ENCODE peak calls at places on chromosomes 12 and 14, in four cellular contexts. O, G, Q and S are unnamed samples.

GRCh38 chr12:72535591-72535990 is 263.4 kb downstream of the TRHDE start:
- DNase-seq in O (no peak), G (no peak), Q (no peak), S (no peak)

GRCh38 chr12:113005759-113006158 is 27.4 kb downstream of the OAS2 start:
- DNase-seq in O (no peak), G (peak; percentile 48), Q (no peak), S (no peak)

GRCh38 chr12:108568653-108569154 is 6.3 kb downstream of the ISCU start:
- DNase-seq in O (peak; percentile 60), G (peak; percentile 93), Q (no peak), S (no peak)

GRCh38 chr14:93527076-93527692 is 96.4 kb downstream of the UNC79 start:
- DNase-seq in O (no peak), G (no peak), Q (no peak), S (no peak)

GRCh38 chr14:81517798-81518398 is 15.8 kb downstream of the SEL1L start:
- DNase-seq in O (no peak), G (no peak), Q (no peak), S (peak; percentile 69)

GRCh38 chr12:51371295-51371953 is 19.8 kb downstream of the GALNT6 start:
- DNase-seq in O (no peak), G (no peak), Q (peak; percentile 90), S (peak; percentile 59)

GRCh38 chr14:52363001-52363704 is 49.0 kb downstream of the PTGER2 start:
- DNase-seq in O (no peak), G (no peak), Q (no peak), S (no peak)

GRCh38 chr12:125096894-125097293 is 31.7 kb downstream of the AACS start:
- DNase-seq in O (no peak), G (no peak), Q (no peak), S (no peak)

GRCh38 chr12:57672801-57673200 is 21.1 kb upstream of the OS9 start:
- DNase-seq in O (no peak), G (no peak), Q (no peak), S (no peak)

GRCh38 chr14:104262515-104263514 is 124.4 kb downstream of the KIF26A start:
- DNase-seq in O (no peak), G (no peak), Q (no peak), S (no peak)

GRCh38 chr12:131589231-131589902 is 121.5 kb upstream of the SFSWAP start:
- DNase-seq in O (no peak), G (no peak), Q (no peak), S (no peak)

GRCh38 chr12:104064842-104065441 is 611 bp downstream of the HCFC2 start:
- DNase-seq in O (no peak), G (peak; percentile 6), Q (no peak), S (peak; percentile 33)

GRCh38 chr14:51302319-51303030 is 62.4 kb downstream of the TMX1 start:
- DNase-seq in O (no peak), G (no peak), Q (no peak), S (no peak)

GRCh38 chr12:52879394-52880351 is 25.2 kb downstream of the KRT8 start:
- DNase-seq in O (peak; percentile 70), G (peak; percentile 70), Q (no peak), S (peak; percentile 88)

GRCh38 chr12:19409376-19409775 is 29.9 kb upstream of the AEBP2 start:
- DNase-seq in O (no peak), G (no peak), Q (no peak), S (no peak)

GRCh38 chr14:97185186-97185585 is 388.0 kb downstream of the VRK1 start:
- DNase-seq in O (peak; percentile 14), G (peak; percentile 2), Q (no peak), S (peak; percentile 26)

GRCh38 chr12:121578230-121579189 is 2.3 kb downstream of the KDM2B start:
- DNase-seq in O (peak; percentile 6), G (peak; percentile 24), Q (no peak), S (no peak)

DNA sequence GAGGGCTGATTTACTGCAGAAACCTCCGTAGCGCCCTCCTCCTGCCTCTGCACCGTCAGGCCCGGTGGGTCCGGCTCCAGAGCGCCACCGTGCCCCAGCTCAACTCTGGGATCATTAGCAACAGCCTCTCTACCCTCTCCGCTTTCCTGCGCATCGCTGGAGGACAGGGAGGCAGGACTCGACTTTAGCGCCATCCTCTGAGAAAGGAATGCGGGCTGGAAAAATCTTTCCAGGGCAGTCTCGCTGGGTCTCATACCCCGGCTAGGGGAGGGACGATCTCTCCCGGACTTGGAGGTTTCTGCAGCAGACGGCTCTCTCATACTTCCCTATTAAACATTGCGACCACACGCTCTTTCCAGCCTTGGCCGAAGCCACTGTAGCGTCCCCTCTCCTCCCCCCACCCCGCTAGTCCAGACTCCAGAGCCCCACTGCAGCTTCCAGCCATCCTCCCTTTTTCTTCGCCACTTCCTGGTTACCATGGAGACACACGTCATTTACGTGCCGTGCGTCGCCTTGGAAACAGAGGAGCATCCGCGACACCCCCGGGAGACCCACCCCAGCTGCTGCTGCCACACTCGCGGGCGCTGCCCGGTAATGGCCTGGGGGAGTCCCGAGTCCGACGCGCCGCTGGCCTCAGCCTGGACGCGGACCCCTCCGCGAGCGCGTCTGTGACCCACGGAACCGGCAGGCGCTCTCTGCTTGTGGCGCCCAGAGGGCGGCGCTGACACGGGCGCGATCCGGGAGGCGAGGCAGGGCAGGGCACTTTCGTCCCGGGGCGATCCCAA is at the start of gene CCDC184:
- DNase-seq in O (peak; percentile 63), G (peak; percentile 85), Q (no peak), S (peak; percentile 87)
- TF ChIP-seq CTCF in O (peak; percentile 51), G (peak; percentile 76), Q (peak; percentile 44), S (peak; percentile 29)

DNA sequence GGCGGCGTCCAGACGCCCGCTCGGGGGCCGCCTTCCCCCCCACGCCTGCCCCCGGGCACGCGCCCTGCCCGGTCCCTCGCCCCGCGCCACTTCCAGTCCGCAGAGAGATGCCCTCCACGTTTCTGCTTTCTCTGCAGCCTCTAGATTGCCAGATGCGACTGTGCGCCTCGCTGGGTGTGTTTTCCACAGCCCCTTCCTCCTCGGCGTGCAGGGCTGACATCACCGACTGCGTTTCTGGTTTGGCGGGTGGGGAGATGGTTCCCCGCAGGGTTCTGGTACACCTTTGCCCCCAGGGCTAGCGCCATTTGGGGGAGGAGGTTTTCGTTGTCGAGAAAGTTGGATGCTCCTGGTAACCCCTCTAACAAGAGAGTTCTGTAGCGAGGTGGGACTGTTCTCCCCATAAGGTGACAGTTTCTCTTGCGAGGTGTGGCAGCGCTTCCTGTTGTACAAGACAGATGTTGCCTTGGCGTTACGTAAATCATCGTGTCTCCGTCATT is 1.5 kb downstream of the CALM1 start:
- DNase-seq in O (peak; percentile 64), G (peak; percentile 76), Q (no peak), S (peak; percentile 38)
- H3K27ac ChIP-seq in O (peak overlapping the region; percentile 88), G (peak overlapping the region; percentile 79), Q (peak overlapping the region; percentile 31), S (peak overlapping the region; percentile 79)

DNA sequence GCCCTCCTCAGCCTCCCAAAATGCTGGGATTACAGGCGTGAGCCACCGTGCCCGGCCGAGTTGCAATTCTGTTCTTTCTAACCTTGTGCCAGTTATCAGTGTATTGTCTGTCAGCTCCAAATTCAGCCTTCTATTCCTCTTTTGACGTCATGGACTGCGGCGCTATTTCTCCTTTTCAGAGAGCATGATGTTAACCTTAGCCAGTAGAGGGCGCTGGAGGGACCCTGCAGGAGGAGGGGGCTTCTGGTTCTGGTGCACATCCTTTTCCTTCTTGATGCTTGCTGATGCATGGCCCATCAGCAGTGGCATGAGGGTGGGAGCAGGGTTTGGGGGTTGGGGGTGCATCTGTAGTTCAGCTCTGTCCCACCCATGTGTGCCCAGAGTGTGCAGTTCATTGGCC is 179.3 kb upstream of the RMST start:
- DNase-seq in O (no peak), G (peak; percentile 39), Q (no peak), S (no peak)
- TF ChIP-seq CTCF in O (no peak), G (peak; percentile 74), Q (no peak), S (no peak)

GRCh38 chr14:75442642-75443041 is 14.8 kb downstream of the JDP2 start:
- DNase-seq in O (no peak), G (no peak), Q (no peak), S (no peak)
- H3K27ac ChIP-seq in O (no peak overlapping the region), G (no peak overlapping the region), Q (no peak overlapping the region), S (no peak overlapping the region)